ENCODE peak calls at places on chromosomes 6 and 20, in six cellular contexts. X is heart left ventricle; K is cardiac muscle cell; C is heart right ventricle; S is tibial artery; G is CD8-positive, alpha-beta T cell. O is an unnamed sample.

GRCh38 chr6:151544453-151544852 is 50.6 kb downstream of the CCDC170 start:
- DNase-seq in X (no peak), K (no peak), G (no peak), C (no peak), S (no peak), O (no peak)

GRCh38 chr20:4711511-4711910 is 10.2 kb upstream of the PRND start:
- DNase-seq in X (no peak), K (no peak), S (no peak), C (no peak), G (no peak), O (no peak)

GRCh38 chr6:22448311-22448711 is 121.1 kb upstream of the HDGFL1 start:
- DNase-seq in X (no peak), K (no peak), C (no peak), S (no peak), G (no peak), O (peak)

GRCh38 chr6:6169141-6169540 is 151.3 kb downstream of the F13A1 start:
- DNase-seq in K (no peak), G (no peak), S (no peak), X (no peak), C (no peak), O (no peak)

GRCh38 chr6:170234419-170234818 is 56.5 kb downstream of the DLL1 start:
- DNase-seq in S (no peak), K (no peak), G (no peak), X (peak), C (no peak), O (no peak)

GRCh38 chr20:4150095-4150492 is 134.7 kb upstream of the RNF24 start:
- DNase-seq in X (no peak), C (no peak), K (no peak), G (no peak), S (peak), O (no peak)

GRCh38 chr20:31863296-31864085 is 6.8 kb downstream of the DUSP15 start:
- DNase-seq in K (no peak), X (no peak), G (no peak), C (no peak), S (no peak), O (no peak)

GRCh38 chr6:109224107-109224875 is 129.0 kb downstream of the CEP57L1 start:
- DNase-seq in X (no peak), S (no peak), C (no peak), G (no peak), K (no peak), O (no peak)

GRCh38 chr20:6173481-6173880 is 50.7 kb upstream of the FERMT1 start:
- DNase-seq in K (no peak), S (no peak), C (no peak), G (no peak), X (no peak), O (no peak)

GRCh38 chr6:39568896-39569295 is 156.3 kb downstream of the KIF6 start:
- DNase-seq in G (no peak), K (no peak), X (no peak), C (no peak), S (no peak), O (no peak)

GRCh38 chr6:39092124-39092523 is 22.9 kb downstream of the SAYSD1 start:
- DNase-seq in C (no peak), X (no peak), S (no peak), G (no peak), K (peak), O (no peak)

GRCh38 chr6:149028767-149029405 is 282.1 kb downstream of the UST start:
- DNase-seq in X (peak), K (peak), C (peak), S (peak), G (peak), O (peak)

GRCh38 chr20:19254086-19254821 is 41.8 kb downstream of the SLC24A3 start:
- DNase-seq in X (peak), C (no peak), G (no peak), S (no peak), K (no peak), O (no peak)

GRCh38 chr6:158327216-158327615 is 15.0 kb downstream of the TULP4 start:
- DNase-seq in C (no peak), K (no peak), S (no peak), X (no peak), G (no peak), O (no peak)

GRCh38 chr20:112396-112795 is 24.9 kb downstream of the DEFB125 start:
- DNase-seq in S (no peak), X (no peak), C (no peak), K (no peak), G (no peak), O (no peak)

GRCh38 chr6:131116755-131117360 is 18.4 kb upstream of the AKAP7 start:
- DNase-seq in S (no peak), G (no peak), K (peak), C (peak), X (no peak), O (peak)

GRCh38 chr6:36368421-36368820 is 19.0 kb downstream of the ETV7 start:
- DNase-seq in S (no peak), C (no peak), G (no peak), X (no peak), K (no peak), O (no peak)

GRCh38 chr6:2622683-2623082 is 128.0 kb downstream of the MYLK4 start:
- DNase-seq in C (peak), K (no peak), X (peak), G (no peak), S (no peak), O (no peak)

GRCh38 chr6:70479236-70479635 is 65.9 kb downstream of the FAM135A start:
- DNase-seq in C (no peak), K (peak), G (no peak), X (no peak), S (no peak), O (no peak)

GRCh38 chr20:23111307-23111943 is 25.3 kb upstream of the CD93 start:
- DNase-seq in X (no peak), K (no peak), C (no peak), G (no peak), S (no peak), O (no peak)

GRCh38 chr6:38671885-38672467 is 31.0 kb downstream of the GLO1 start:
- DNase-seq in C (peak), S (no peak), X (no peak), K (peak), G (no peak), O (peak)

GRCh38 chr6:22447191-22447590 is 122.2 kb upstream of the HDGFL1 start:
- DNase-seq in K (no peak), C (peak), S (no peak), X (peak), G (no peak), O (no peak)

GRCh38 chr6:136526937-136527336 is 23.3 kb downstream of the MAP7 start:
- DNase-seq in X (no peak), S (no peak), C (no peak), G (no peak), K (no peak), O (no peak)

GRCh38 chr6:111774346-111774703 is 98.9 kb downstream of the FYN start:
- DNase-seq in G (no peak), K (no peak), C (no peak), X (no peak), S (no peak), O (no peak)

GRCh38 chr6:101296184-101296583 is 97.3 kb upstream of the GRIK2 start:
- DNase-seq in X (no peak), G (no peak), K (no peak), S (no peak), C (no peak), O (no peak)

GRCh38 chr6:121443953-121444590 is 8.6 kb downstream of the GJA1 start:
- DNase-seq in S (no peak), C (peak), G (no peak), X (no peak), K (no peak), O (no peak)

GRCh38 chr6:29071831-29072723 is 15.0 kb downstream of the OR2B3 start:
- DNase-seq in X (no peak), S (no peak), C (no peak), G (no peak), K (peak), O (no peak)

GRCh38 chr6:142675925-142676324 is 269.1 kb downstream of the HIVEP2 start:
- DNase-seq in G (no peak), C (no peak), K (no peak), X (no peak), S (no peak), O (no peak)

GRCh38 chr6:169490830-169491229 is 211.0 kb downstream of the WDR27 start:
- DNase-seq in K (no peak), X (no peak), S (no peak), G (no peak), C (no peak), O (no peak)

GRCh38 chr6:35419431-35419830 is 32.7 kb upstream of the FANCE start:
- DNase-seq in X (no peak), C (no peak), G (no peak), S (no peak), K (peak), O (peak)

GRCh38 chr20:62449951-62450815 is 22.8 kb upstream of the RBBP8NL start:
- DNase-seq in X (peak), K (no peak), S (no peak), G (no peak), C (peak), O (no peak)

GRCh38 chr6:21437583-21437982 is 156.0 kb upstream of the SOX4 start:
- DNase-seq in G (no peak), X (no peak), K (no peak), S (no peak), C (no peak), O (no peak)
- H3K4me3 ChIP-seq in G (no peak), X (no peak), K (no peak), S (no peak), C (no peak), O (no peak)

DNA sequence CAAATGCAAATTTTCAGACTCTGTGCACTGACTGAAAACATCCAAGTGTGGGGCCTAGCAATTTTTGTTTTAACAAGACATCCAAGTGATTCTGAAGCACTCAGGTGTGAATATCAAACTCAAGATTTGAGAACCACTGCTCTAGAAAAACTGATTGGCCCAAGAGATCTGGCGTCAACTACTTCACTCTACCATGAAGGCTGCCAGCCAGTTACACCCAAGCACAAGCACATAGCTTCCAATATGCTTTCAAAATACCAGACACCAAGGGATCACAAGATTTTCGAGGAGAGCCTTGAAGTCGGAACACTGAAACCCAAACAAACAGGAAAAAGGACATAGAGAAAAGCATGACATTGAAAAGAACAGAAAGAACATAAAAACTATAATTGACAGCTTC is 140.2 kb downstream of the PTCHD4 start:
- DNase-seq in X (no peak), C (no peak), S (no peak), G (no peak), K (no peak), O (no peak)
- TF ChIP-seq CTCF in X (no peak), C (no peak), S (no peak), G (no peak), K (no peak), O (no peak)

GRCh38 chr6:76490456-76490855 is 418.0 kb upstream of the IMPG1 start:
- DNase-seq in S (no peak), C (no peak), G (no peak), X (no peak), K (no peak), O (no peak)
- H3K4me3 ChIP-seq in S (no peak), C (no peak), G (no peak), X (no peak), K (no peak), O (no peak)

DNA sequence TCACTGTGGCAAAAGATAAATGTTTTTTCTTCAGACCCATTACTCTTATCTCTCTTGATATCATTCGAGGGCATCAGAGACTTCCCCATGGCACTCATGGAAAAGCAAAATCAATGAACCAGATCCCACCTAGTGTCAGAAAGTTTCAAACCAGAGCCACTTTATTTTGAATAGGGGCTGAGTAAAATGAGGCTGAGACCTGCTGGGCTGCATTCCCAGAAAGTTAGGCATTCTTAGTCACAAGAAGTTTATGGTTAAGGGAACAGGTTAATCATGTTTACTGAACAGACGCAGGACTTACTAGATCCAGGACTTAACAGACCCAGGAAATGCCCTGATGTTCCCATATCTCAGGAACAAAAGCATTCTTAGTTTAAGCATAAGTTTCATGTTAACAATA is 369.9 kb downstream of the BTBD3 start:
- DNase-seq in X (no peak), G (no peak), K (no peak), S (no peak), C (no peak), O (no peak)
- TF ChIP-seq CTCF in X (no peak), G (no peak), K (no peak), S (no peak), C (no peak), O (no peak)

GRCh38 chr6:26235240-26235730 is 129.7 kb upstream of the BTN3A2 start:
- DNase-seq in G (no peak), X (no peak), C (no peak), K (no peak), S (no peak), O (no peak)
- H3K4me3 ChIP-seq in G (peak), X (peak), C (peak), K (peak), S (peak), O (peak)

DNA sequence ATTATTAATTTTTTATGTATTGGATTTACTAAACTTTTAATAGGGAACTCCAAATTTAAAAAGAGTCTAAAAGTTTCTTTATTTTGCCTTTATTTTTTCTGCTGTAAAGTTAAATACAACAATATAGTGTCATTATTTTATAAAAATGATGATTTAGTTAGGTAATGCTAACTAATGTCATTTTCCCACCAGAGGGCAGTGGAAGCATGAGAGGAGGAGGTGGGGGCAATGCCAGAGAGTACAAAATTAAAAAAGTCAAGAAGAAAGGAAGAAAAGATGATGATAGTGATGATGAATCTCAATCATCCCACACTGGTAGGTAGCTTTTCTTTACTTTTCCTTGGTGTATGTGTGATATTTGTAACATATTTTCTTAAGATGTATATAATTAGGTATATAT is 20.2 kb upstream of the FHL5 start:
- DNase-seq in X (no peak), K (no peak), G (no peak), C (no peak), S (no peak), O (no peak)
- TF ChIP-seq CTCF in X (peak), K (peak), G (peak), C (peak), S (peak), O (peak)

O was measured in AG04450.